ENCODE peak calls at places on chromosomes 5 and 9, in seven cellular contexts. D is cardiac muscle cell; E is GM23248; C is stimulated activated naive B cell treated with anti-CD40 and anti-IgM and Interleukin-4, amounts not matched to agents 10 μg/mL and 1 μg/mL and 100 μg/mL, for 72 hours; R is iPS DF 6.9; G is ovary; V is AG08395. F is an unnamed sample.

GRCh38 chr9:130159814-130160670 is 12.2 kb upstream of the NCS1 start:
- DNase-seq in E (no peak), V (no peak), G (no peak), R (no peak), D (no peak), C (no peak), F (no peak)

GRCh38 chr5:7762267-7762666 is 88.7 kb downstream of the CFAP90 start:
- DNase-seq in V (no peak), D (no peak), R (no peak), E (no peak), C (no peak), G (no peak), F (no peak)

GRCh38 chr5:159336586-159337290 is 6.5 kb upstream of the IL12B start:
- DNase-seq in D (no peak), V (no peak), C (no peak), G (no peak), E (no peak), R (no peak), F (no peak)

GRCh38 chr5:120375248-120375647 is 88.9 kb upstream of the PRR16 start:
- DNase-seq in C (no peak), R (no peak), E (peak; percentile 60), G (no peak), D (no peak), V (peak; percentile 18), F (peak; percentile 57)

GRCh38 chr5:93162201-93162654 is 418.8 kb downstream of the NR2F1-AS1 start:
- DNase-seq in V (no peak), R (no peak), G (no peak), E (peak; percentile 68), D (no peak), C (no peak), F (peak; percentile 50)

GRCh38 chr9:21096172-21096900 is 18.6 kb upstream of the IFNB1 start:
- DNase-seq in E (peak; percentile 58), R (no peak), C (no peak), D (no peak), V (peak; percentile 25), G (no peak), F (peak; percentile 61)

GRCh38 chr5:64746446-64746845 is 22.0 kb downstream of the SREK1IP1 start:
- DNase-seq in E (peak; percentile 31), G (no peak), C (no peak), R (no peak), V (no peak), D (no peak), F (peak; percentile 1)

GRCh38 chr9:92706218-92706940 is 36.4 kb upstream of the IPPK start:
- DNase-seq in V (no peak), E (peak; percentile 67), R (peak; percentile 39), C (no peak), D (peak; percentile 25), G (no peak), F (peak; percentile 35)

GRCh38 chr5:75052461-75053285 is at the start of gene GCNT4:
- DNase-seq in V (peak; percentile 50), E (peak; percentile 77), G (peak; percentile 39), D (peak; percentile 54), C (peak; percentile 15), R (no peak), F (peak; percentile 67)

GRCh38 chr9:72494051-72494450 is 27.4 kb upstream of the TMC1 start:
- DNase-seq in V (no peak), R (no peak), C (no peak), D (no peak), G (no peak), E (no peak), F (no peak)

GRCh38 chr5:14306415-14306814 is 163.3 kb downstream of the TRIO start:
- DNase-seq in C (no peak), V (no peak), E (peak; percentile 36), D (no peak), R (no peak), G (no peak), F (no peak)

GRCh38 chr9:127407505-127407868 is 10.5 kb downstream of the SLC2A8 start:
- DNase-seq in C (no peak), E (no peak), D (no peak), R (no peak), G (no peak), V (no peak), F (no peak)

GRCh38 chr5:96048763-96049162 is 87.1 kb upstream of the ELL2 start:
- DNase-seq in G (no peak), R (no peak), C (no peak), V (no peak), D (no peak), E (no peak), F (no peak)

GRCh38 chr9:98575379-98576346 is 133.1 kb downstream of the GABBR2 start:
- DNase-seq in D (no peak), V (peak; percentile 48), G (no peak), R (no peak), C (peak; percentile 35), E (peak; percentile 69), F (peak; percentile 77)

F was measured in AG10803.